ENCODE peak calls at places on chromosomes 5 and 9, in five cellular contexts. One of them, this sample, is unnamed.

GRCh38 chr5:131965826-131966415 is 20.5 kb upstream of the MEIKIN start:
- DNase-seq in GM23248: no peak
- DNase-seq in GM12878: no peak
- DNase-seq in NT2/D1: no peak
- DNase-seq in mesenchymal stem cell: no peak
- DNase-seq in this sample: no peak

GRCh38 chr9:18489861-18490260 is 15.9 kb downstream of the ADAMTSL1 start:
- DNase-seq in GM23248: peak; percentile 89
- DNase-seq in GM12878: no peak
- DNase-seq in NT2/D1: no peak
- DNase-seq in mesenchymal stem cell: peak; percentile 22
- DNase-seq in this sample: no peak

GRCh38 chr5:93209476-93209875 is 371.5 kb downstream of the NR2F1-AS1 start:
- DNase-seq in NT2/D1: no peak
- DNase-seq in GM12878: no peak
- DNase-seq in GM23248: no peak
- DNase-seq in mesenchymal stem cell: no peak
- DNase-seq in this sample: no peak

GRCh38 chr5:133754575-133755169 is 142.3 kb upstream of the FSTL4 start:
- DNase-seq in GM12878: peak; percentile 11
- DNase-seq in mesenchymal stem cell: peak; percentile 13
- DNase-seq in GM23248: peak; percentile 51
- DNase-seq in NT2/D1: peak; percentile 38
- DNase-seq in this sample: peak; percentile 86

GRCh38 chr9:123399803-123400378 is 43.9 kb downstream of the CRB2 start:
- DNase-seq in mesenchymal stem cell: no peak
- DNase-seq in NT2/D1: no peak
- DNase-seq in GM12878: no peak
- DNase-seq in GM23248: peak; percentile 20
- DNase-seq in this sample: peak; percentile 89

GRCh38 chr5:79295096-79295495 is 59.2 kb downstream of the JMY start:
- DNase-seq in NT2/D1: no peak
- DNase-seq in GM12878: no peak
- DNase-seq in mesenchymal stem cell: no peak
- DNase-seq in GM23248: no peak
- DNase-seq in this sample: no peak

GRCh38 chr5:98906756-98907355 is 22.0 kb downstream of the CHD1 start:
- DNase-seq in NT2/D1: no peak
- DNase-seq in GM23248: no peak
- DNase-seq in mesenchymal stem cell: no peak
- DNase-seq in GM12878: no peak
- DNase-seq in this sample: no peak

GRCh38 chr5:170633235-170634041 is 129.6 kb downstream of the KCNIP1 start:
- DNase-seq in GM23248: peak; percentile 82
- DNase-seq in NT2/D1: no peak
- DNase-seq in GM12878: peak; percentile 20
- DNase-seq in mesenchymal stem cell: peak; percentile 90
- DNase-seq in this sample: peak; percentile 86

GRCh38 chr9:132410642-132411041 is 631 bp downstream of the CFAP77 start:
- DNase-seq in GM12878: no peak
- DNase-seq in NT2/D1: no peak
- DNase-seq in mesenchymal stem cell: no peak
- DNase-seq in GM23248: no peak
- DNase-seq in this sample: no peak

GRCh38 chr5:5492087-5492933 is 69.8 kb downstream of the ICE1 start:
- DNase-seq in GM12878: peak; percentile 25
- DNase-seq in mesenchymal stem cell: peak; percentile 63
- DNase-seq in NT2/D1: peak; percentile 42
- DNase-seq in GM23248: peak; percentile 67
- DNase-seq in this sample: peak; percentile 70

GRCh38 chr5:153147891-153148623 is 342.4 kb upstream of the GRIA1 start:
- DNase-seq in GM23248: peak; percentile 64
- DNase-seq in GM12878: no peak
- DNase-seq in mesenchymal stem cell: peak; percentile 59
- DNase-seq in NT2/D1: peak; percentile 40
- DNase-seq in this sample: peak; percentile 73

GRCh38 chr5:36691993-36692392 is 85.6 kb downstream of the SLC1A3 start:
- DNase-seq in mesenchymal stem cell: no peak
- DNase-seq in GM12878: no peak
- DNase-seq in GM23248: peak; percentile 81
- DNase-seq in NT2/D1: no peak
- DNase-seq in this sample: no peak

GRCh38 chr9:115691097-115691496 is 462.5 kb upstream of the PAPPA start:
- DNase-seq in GM12878: no peak
- DNase-seq in NT2/D1: no peak
- DNase-seq in mesenchymal stem cell: peak; percentile 99
- DNase-seq in GM23248: peak; percentile 98
- DNase-seq in this sample: no peak

GRCh38 chr5:125065736-125066135 is 319.3 kb upstream of the ZNF608 start:
- DNase-seq in mesenchymal stem cell: no peak
- DNase-seq in NT2/D1: no peak
- DNase-seq in GM12878: no peak
- DNase-seq in GM23248: no peak
- DNase-seq in this sample: no peak

GRCh38 chr9:99011161-99011709 is 67.5 kb downstream of the COL15A1 start:
- DNase-seq in NT2/D1: no peak
- DNase-seq in GM23248: peak; percentile 51
- DNase-seq in GM12878: no peak
- DNase-seq in mesenchymal stem cell: peak; percentile 58
- DNase-seq in this sample: no peak

GRCh38 chr5:1431021-1431811 is 14.0 kb downstream of the SLC6A3 start:
- DNase-seq in NT2/D1: no peak
- DNase-seq in GM12878: no peak
- DNase-seq in mesenchymal stem cell: no peak
- DNase-seq in GM23248: no peak
- DNase-seq in this sample: no peak

GRCh38 chr9:642014-642413 is 199.5 kb upstream of the DMRT1 start:
- DNase-seq in NT2/D1: no peak
- DNase-seq in GM23248: no peak
- DNase-seq in GM12878: no peak
- DNase-seq in mesenchymal stem cell: no peak
- DNase-seq in this sample: no peak

GRCh38 chr5:127634007-127634406 is 14.9 kb upstream of the CTXN3 start:
- DNase-seq in NT2/D1: no peak
- DNase-seq in GM23248: no peak
- DNase-seq in mesenchymal stem cell: no peak
- DNase-seq in GM12878: no peak
- DNase-seq in this sample: no peak

GRCh38 chr9:1007312-1007711 is 30.9 kb downstream of the DMRT3 start:
- DNase-seq in NT2/D1: no peak
- DNase-seq in mesenchymal stem cell: no peak
- DNase-seq in GM12878: no peak
- DNase-seq in GM23248: no peak
- DNase-seq in this sample: no peak

GRCh38 chr5:59661306-59661705 is 232.2 kb downstream of the PDE4D start:
- DNase-seq in GM23248: no peak
- DNase-seq in GM12878: no peak
- DNase-seq in NT2/D1: no peak
- DNase-seq in mesenchymal stem cell: peak; percentile 83
- DNase-seq in this sample: no peak

GRCh38 chr9:137109250-137110146 is 5.0 kb downstream of the DPP7 start:
- DNase-seq in NT2/D1: no peak
- DNase-seq in mesenchymal stem cell: no peak
- DNase-seq in GM12878: no peak
- DNase-seq in GM23248: no peak
- DNase-seq in this sample: no peak

GRCh38 chr9:33858346-33858869 is 41.4 kb downstream of the UBE2R2 start:
- DNase-seq in NT2/D1: no peak
- DNase-seq in GM12878: no peak
- DNase-seq in GM23248: peak; percentile 45
- DNase-seq in mesenchymal stem cell: peak; percentile 15
- DNase-seq in this sample: no peak

GRCh38 chr5:168114444-168115017 is 176.9 kb upstream of the WWC1 start:
- DNase-seq in mesenchymal stem cell: peak; percentile 40
- DNase-seq in GM12878: no peak
- DNase-seq in GM23248: peak; percentile 79
- DNase-seq in NT2/D1: peak; percentile 50
- DNase-seq in this sample: peak; percentile 94

GRCh38 chr9:96476013-96476412 is 26.0 kb downstream of the HABP4 start:
- DNase-seq in GM23248: no peak
- DNase-seq in NT2/D1: no peak
- DNase-seq in mesenchymal stem cell: no peak
- DNase-seq in GM12878: no peak
- DNase-seq in this sample: no peak

GRCh38 chr9:113151696-113152630 is 1.2 kb downstream of the SLC31A2 start:
- DNase-seq in GM23248: peak; percentile 20
- DNase-seq in NT2/D1: no peak
- DNase-seq in mesenchymal stem cell: no peak
- DNase-seq in GM12878: no peak
- DNase-seq in this sample: no peak
- H3K9ac ChIP-seq in GM23248: peak overlapping the region; percentile 80
- H3K9ac ChIP-seq in NT2/D1: peak overlapping the region; percentile 77
- H3K9ac ChIP-seq in mesenchymal stem cell: peak overlapping the region; percentile 94
- H3K9ac ChIP-seq in GM12878: no peak overlapping the region
- H3K9ac ChIP-seq in this sample: peak overlapping the region; percentile 35

GRCh38 chr5:150525163-150525562 is 17.2 kb downstream of the NDST1 start:
- DNase-seq in mesenchymal stem cell: no peak
- DNase-seq in GM23248: no peak
- DNase-seq in GM12878: no peak
- DNase-seq in NT2/D1: no peak
- DNase-seq in this sample: no peak
- H3K4me1 ChIP-seq in mesenchymal stem cell: peaks cover 52% of the 10 kb centered on the region
- H3K4me1 ChIP-seq in GM23248: peaks cover 33% of the 10 kb centered on the region
- H3K4me1 ChIP-seq in GM12878: no peaks in the 10 kb centered on the region
- H3K4me1 ChIP-seq in NT2/D1: peaks cover 33% of the 10 kb centered on the region
- H3K4me1 ChIP-seq in this sample: peaks cover 17% of the 10 kb centered on the region

GRCh38 chr9:83218411-83219090 is 155.6 kb upstream of the RASEF start:
- DNase-seq in GM12878: no peak
- DNase-seq in NT2/D1: no peak
- DNase-seq in GM23248: no peak
- DNase-seq in mesenchymal stem cell: no peak
- DNase-seq in this sample: no peak

GRCh38 chr9:83220737-83221136 is 157.8 kb upstream of the RASEF start:
- DNase-seq in NT2/D1: no peak
- DNase-seq in GM23248: peak; percentile 84
- DNase-seq in GM12878: peak; percentile 7
- DNase-seq in mesenchymal stem cell: peak; percentile 57
- DNase-seq in this sample: no peak

GRCh38 chr9:83219924-83220438 is 157.0 kb upstream of the RASEF start:
- DNase-seq in GM12878: no peak
- DNase-seq in GM23248: no peak
- DNase-seq in NT2/D1: no peak
- DNase-seq in mesenchymal stem cell: no peak
- DNase-seq in this sample: no peak

DNA sequence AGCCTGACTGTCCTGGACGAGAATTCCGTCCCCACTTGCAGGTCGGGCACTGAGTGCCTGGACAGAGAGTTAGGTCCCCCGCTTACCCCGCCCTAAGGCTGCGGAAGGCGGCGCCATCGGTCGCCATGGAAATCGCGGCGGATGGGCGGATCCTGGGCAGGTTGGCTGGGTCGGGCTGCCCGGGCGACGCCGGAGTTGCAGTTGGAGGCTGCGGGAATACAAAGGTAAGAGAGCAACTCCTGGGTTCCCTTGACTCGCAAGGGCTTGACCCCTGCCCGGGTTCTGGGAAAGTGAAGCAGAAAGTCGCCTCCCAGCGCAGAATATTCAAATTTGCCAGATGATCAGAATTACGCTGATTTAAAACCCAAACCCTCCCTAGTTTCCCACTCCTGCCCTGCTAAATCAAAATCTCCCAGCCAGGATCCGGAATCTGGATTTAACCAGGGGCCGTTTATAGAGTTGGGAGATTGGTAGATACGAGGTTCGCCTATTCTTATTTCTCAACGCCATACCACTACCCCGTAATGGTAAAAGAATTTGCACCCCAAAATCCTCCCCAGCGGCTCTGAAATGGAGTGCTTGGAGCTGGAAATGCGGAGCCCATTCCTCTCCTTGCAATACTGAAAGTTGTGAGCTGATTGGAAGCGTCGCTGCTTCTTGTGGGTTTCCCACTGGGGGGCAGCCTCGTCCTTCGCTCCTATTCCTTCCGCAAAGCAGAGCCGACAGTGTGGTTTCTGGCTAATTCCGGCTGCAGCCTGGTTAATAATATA is 156.4 kb upstream of the RASEF start:
- DNase-seq in GM23248: peak; percentile 91
- DNase-seq in mesenchymal stem cell: peak; percentile 87
- DNase-seq in NT2/D1: peak; percentile 44
- DNase-seq in GM12878: no peak
- DNase-seq in this sample: peak; percentile 92
- H3K9ac ChIP-seq in GM23248: peak overlapping the region; percentile 71
- H3K9ac ChIP-seq in mesenchymal stem cell: peak overlapping the region; percentile 93
- H3K9ac ChIP-seq in NT2/D1: peak overlapping the region; percentile 56
- H3K9ac ChIP-seq in GM12878: no peak overlapping the region
- H3K9ac ChIP-seq in this sample: peak overlapping the region; percentile 45

DNA sequence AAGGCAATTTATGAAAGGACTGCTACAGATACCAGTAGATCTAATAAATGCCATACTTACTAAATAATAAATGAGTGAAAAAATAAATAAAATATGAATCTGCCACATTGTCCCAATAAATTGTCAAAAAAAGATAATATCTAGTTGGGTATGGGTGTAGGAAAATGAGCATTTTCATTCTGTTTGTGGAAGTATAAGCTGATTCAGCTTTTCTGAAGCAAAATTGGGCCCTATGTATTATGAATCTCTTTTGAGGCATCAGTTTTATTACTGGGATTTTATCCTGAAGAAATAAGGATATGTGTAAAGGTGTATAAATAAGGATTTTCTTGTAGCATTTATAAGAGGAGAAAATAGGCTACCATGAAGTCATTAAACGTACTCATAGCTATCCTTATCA is 46.1 kb downstream of the CAVIN4 start:
- DNase-seq in mesenchymal stem cell: no peak
- DNase-seq in GM12878: no peak
- DNase-seq in GM23248: no peak
- DNase-seq in NT2/D1: no peak
- DNase-seq in this sample: no peak
- H3K4me1 ChIP-seq in mesenchymal stem cell: no peaks in the 10 kb centered on the region
- H3K4me1 ChIP-seq in GM12878: no peaks in the 10 kb centered on the region
- H3K4me1 ChIP-seq in GM23248: no peaks in the 10 kb centered on the region
- H3K4me1 ChIP-seq in NT2/D1: no peaks in the 10 kb centered on the region
- H3K4me1 ChIP-seq in this sample: no peaks in the 10 kb centered on the region

This sample was measured in endodermal cell.